ENCODE peak calls at places on chromosomes 16 and 17, in six cellular contexts. E is tibial nerve; G is IMR-90; N is aorta; D is CD4-positive, alpha-beta memory T cell; X is heart left ventricle. F is an unnamed sample.

GRCh38 chr16:65094009-65094408 is 27.9 kb downstream of the CDH11 start:
- DNase-seq in G (no peak), E (no peak), D (no peak), X (no peak), N (no peak), F (no peak)

GRCh38 chr16:13992976-13993375 is 73.0 kb downstream of the ERCC4 start:
- DNase-seq in E (no peak), X (no peak), D (no peak), N (peak), G (no peak), F (no peak)

GRCh38 chr17:21076242-21076641 is 33.4 kb upstream of the USP22 start:
- DNase-seq in G (no peak), D (no peak), N (no peak), E (no peak), X (no peak), F (no peak)

GRCh38 chr17:64084086-64084939 is 45.6 kb downstream of the ERN1 start:
- DNase-seq in G (peak), X (no peak), N (no peak), D (no peak), E (no peak), F (no peak)

GRCh38 chr16:27676807-27677206 is 126.9 kb downstream of the KATNIP start:
- DNase-seq in E (no peak), D (no peak), N (no peak), G (peak), X (no peak), F (no peak)

GRCh38 chr16:81646561-81646960 is 132.5 kb upstream of the PLCG2 start:
- DNase-seq in X (no peak), N (no peak), D (no peak), G (peak), E (no peak), F (no peak)

GRCh38 chr16:29743475-29743826 is 2.3 kb downstream of the C16orf54 start:
- DNase-seq in X (no peak), G (no peak), N (no peak), E (no peak), D (no peak), F (no peak)

GRCh38 chr17:37360632-37361031 is 15.2 kb upstream of the C17orf78 start:
- DNase-seq in X (no peak), D (no peak), G (peak), E (no peak), N (no peak), F (no peak)

GRCh38 chr16:6153901-6154300 is 1056.3 kb upstream of the EEF2KMT start:
- DNase-seq in D (no peak), E (no peak), X (no peak), N (no peak), G (no peak), F (no peak)

GRCh38 chr17:2151634-2152033 is 96.7 kb downstream of the HIC1 start:
- DNase-seq in X (no peak), G (peak), N (no peak), E (no peak), D (no peak), F (no peak)

GRCh38 chr16:57818377-57819055 is 16.2 kb upstream of the KIFC3 start:
- DNase-seq in E (no peak), N (no peak), G (no peak), D (no peak), X (no peak), F (no peak)
- H3K27ac ChIP-seq in E (no peak), N (no peak), G (no peak), D (no peak), X (no peak), F (no peak)

DNA sequence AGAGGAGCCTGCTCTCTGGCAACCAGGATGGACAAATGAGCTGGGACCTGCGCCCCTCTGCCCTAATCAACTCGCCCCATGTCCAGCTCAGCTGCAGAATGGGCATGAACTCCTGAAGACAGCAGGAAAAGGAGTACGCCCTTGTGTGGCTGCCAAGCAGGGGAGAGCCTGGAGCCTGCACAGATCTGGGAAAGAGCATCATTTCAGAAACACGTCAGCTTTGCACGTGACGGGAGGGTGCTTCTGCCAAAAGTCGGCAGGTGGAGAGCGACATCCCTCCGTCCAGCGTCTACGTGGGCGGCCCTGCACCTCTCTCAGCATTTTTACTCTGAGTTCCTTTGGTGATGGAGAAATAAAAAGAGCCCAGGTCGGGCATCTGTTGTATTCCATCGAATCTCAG is 18.5 kb downstream of the NME3 start:
- DNase-seq in D (no peak), X (no peak), E (no peak), G (no peak), N (no peak), F (no peak)
- H3K27ac ChIP-seq in D (no peak), X (no peak), E (no peak), G (no peak), N (no peak), F (no peak)

GRCh38 chr16:48916566-48916965 is 306.6 kb upstream of the N4BP1 start:
- DNase-seq in X (no peak), E (no peak), N (no peak), G (no peak), D (no peak), F (no peak)

GRCh38 chr16:48919791-48920190 is 309.8 kb upstream of the N4BP1 start:
- DNase-seq in G (no peak), E (no peak), N (no peak), X (no peak), D (no peak), F (no peak)

GRCh38 chr16:48914070-48914469 is 304.1 kb upstream of the N4BP1 start:
- DNase-seq in E (no peak), X (no peak), D (no peak), N (no peak), G (no peak), F (no peak)

GRCh38 chr16:48913384-48913783 is 303.4 kb upstream of the N4BP1 start:
- DNase-seq in N (no peak), X (no peak), D (no peak), E (no peak), G (no peak), F (no peak)

GRCh38 chr16:48918520-48919258 is 308.7 kb upstream of the N4BP1 start:
- DNase-seq in G (no peak), E (no peak), D (no peak), N (no peak), X (no peak), F (no peak)
- H3K27ac ChIP-seq in G (no peak), E (no peak), D (no peak), N (no peak), X (no peak), F (no peak)

GRCh38 chr16:11494029-11494428 is 92.7 kb downstream of the LITAF start:
- DNase-seq in X (no peak), G (no peak), N (no peak), D (no peak), E (no peak), F (peak)

GRCh38 chr16:11493531-11493929 is 93.2 kb downstream of the LITAF start:
- DNase-seq in X (no peak), D (no peak), G (no peak), N (no peak), E (no peak), F (peak)

GRCh38 chr16:11494433-11494832 is 92.3 kb downstream of the LITAF start:
- DNase-seq in N (no peak), X (no peak), E (no peak), D (no peak), G (no peak), F (peak)

GRCh38 chr16:11492808-11493530 is 93.8 kb downstream of the LITAF start:
- DNase-seq in N (no peak), G (no peak), D (no peak), E (no peak), X (no peak), F (no peak)

GRCh38 chr16:11495066-11495407 is 91.7 kb downstream of the LITAF start:
- DNase-seq in G (no peak), E (no peak), N (no peak), X (no peak), D (no peak), F (no peak)
- H3K27ac ChIP-seq in G (no peak), E (no peak), N (peak), X (peak), D (no peak), F (no peak)

GRCh38 chr17:48907713-48908046 is 527 bp upstream of the UBE2Z start:
- DNase-seq in N (no peak), G (peak), E (no peak), D (no peak), X (no peak), F (no peak)

GRCh38 chr17:48908047-48908843 is at the start of gene UBE2Z:
- DNase-seq in N (peak), X (peak), G (peak), E (peak), D (peak), F (peak)

GRCh38 chr17:48910370-48910769 is 2.2 kb downstream of the UBE2Z start:
- DNase-seq in D (no peak), N (no peak), E (no peak), G (no peak), X (no peak), F (no peak)

GRCh38 chr17:48909796-48910195 is 1.6 kb downstream of the UBE2Z start:
- DNase-seq in X (no peak), N (no peak), D (no peak), E (no peak), G (peak), F (no peak)

DNA sequence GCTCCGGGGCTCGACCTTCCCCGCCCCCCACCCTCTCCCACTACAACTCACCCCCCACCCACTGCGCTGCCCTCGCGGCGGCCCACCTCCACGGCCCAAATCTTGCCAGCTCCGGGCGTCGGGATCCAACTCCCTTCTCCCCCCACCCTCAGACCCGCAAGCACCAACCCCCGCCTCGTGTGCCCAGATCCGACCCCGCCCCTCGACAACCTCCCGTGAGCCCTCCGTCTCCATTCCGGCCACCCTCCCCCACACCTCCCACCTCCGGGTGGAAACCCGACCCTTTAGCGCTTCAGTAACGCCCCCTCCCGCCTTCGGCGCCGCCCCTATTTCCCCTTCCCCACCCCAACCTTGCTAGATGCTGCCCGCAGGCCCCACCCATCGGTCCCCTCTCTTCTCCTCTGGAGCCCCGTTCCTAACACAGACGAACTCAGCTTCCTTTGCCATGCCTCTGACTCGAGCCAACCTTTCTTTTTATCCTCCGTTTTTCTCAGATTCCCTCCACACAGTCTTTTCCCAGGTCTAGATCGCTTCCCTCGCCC is 717 bp downstream of the UBE2Z start:
- DNase-seq in G (peak), D (peak), N (peak), X (peak), E (peak), F (peak)
- H3K27ac ChIP-seq in G (peak), D (peak), N (no peak), X (peak), E (peak), F (peak)

GRCh38 chr17:17647521-17648178 is 33.6 kb upstream of the RAI1 start:
- DNase-seq in G (no peak), D (no peak), X (no peak), N (no peak), E (no peak), F (no peak)
- H3K27ac ChIP-seq in G (no peak), D (no peak), X (no peak), N (no peak), E (no peak), F (no peak)

GRCh38 chr17:48244814-48245213 is 137.2 kb downstream of the SNX11 start:
- DNase-seq in E (no peak), G (no peak), X (no peak), N (no peak), D (no peak), F (no peak)
- H3K27ac ChIP-seq in E (no peak), G (no peak), X (peak), N (no peak), D (no peak), F (no peak)

GRCh38 chr17:82678265-82678891 is 20.1 kb downstream of the RAB40B start:
- DNase-seq in X (no peak), G (no peak), D (no peak), N (no peak), E (no peak), F (no peak)
- H3K27ac ChIP-seq in X (no peak), G (no peak), D (no peak), N (no peak), E (no peak), F (no peak)

GRCh38 chr16:78199325-78200022 is 100.0 kb downstream of the WWOX start:
- DNase-seq in E (no peak), D (no peak), X (no peak), N (no peak), G (no peak), F (no peak)
- H3K27ac ChIP-seq in E (no peak), D (no peak), X (no peak), N (no peak), G (no peak), F (no peak)